ENCODE peak calls at places on chromosome 12, in seven cellular contexts. One of them, this sample, is unnamed.

GRCh38 chr12:122190842-122191668 is 8.1 kb downstream of the LRRC43 start:
- DNase-seq in CD8-positive, alpha-beta T cell: peak
- DNase-seq in endodermal cell: peak
- DNase-seq in memory B cell: peak
- DNase-seq in iPS-NIHi11: peak
- DNase-seq in activated CD4-positive, alpha-beta T cell treated with anti-CD3 and anti-CD28 coated beads, Interleukin-2, amount 50 U/mL, for 1 hour: peak
- DNase-seq in SK-N-SH: peak
- DNase-seq in this sample: peak

GRCh38 chr12:108148521-108149074 is 19.5 kb downstream of the WSCD2 start:
- DNase-seq in iPS-NIHi11: no peak
- DNase-seq in CD8-positive, alpha-beta T cell: no peak
- DNase-seq in activated CD4-positive, alpha-beta T cell treated with anti-CD3 and anti-CD28 coated beads, Interleukin-2, amount 50 U/mL, for 1 hour: no peak
- DNase-seq in endodermal cell: no peak
- DNase-seq in memory B cell: no peak
- DNase-seq in SK-N-SH: no peak
- DNase-seq in this sample: no peak

GRCh38 chr12:54983536-54984102 is 943 bp downstream of the TESPA1 start:
- DNase-seq in activated CD4-positive, alpha-beta T cell treated with anti-CD3 and anti-CD28 coated beads, Interleukin-2, amount 50 U/mL, for 1 hour: peak
- DNase-seq in iPS-NIHi11: no peak
- DNase-seq in CD8-positive, alpha-beta T cell: no peak
- DNase-seq in memory B cell: no peak
- DNase-seq in endodermal cell: no peak
- DNase-seq in SK-N-SH: no peak
- DNase-seq in this sample: no peak

GRCh38 chr12:6376079-6376941 is 947 bp upstream of the SCNN1A start:
- DNase-seq in CD8-positive, alpha-beta T cell: no peak
- DNase-seq in endodermal cell: peak
- DNase-seq in SK-N-SH: peak
- DNase-seq in activated CD4-positive, alpha-beta T cell treated with anti-CD3 and anti-CD28 coated beads, Interleukin-2, amount 50 U/mL, for 1 hour: no peak
- DNase-seq in iPS-NIHi11: peak
- DNase-seq in memory B cell: no peak
- DNase-seq in this sample: peak

GRCh38 chr12:916240-916639 is 33.3 kb downstream of the RAD52 start:
- DNase-seq in memory B cell: peak
- DNase-seq in CD8-positive, alpha-beta T cell: no peak
- DNase-seq in iPS-NIHi11: no peak
- DNase-seq in activated CD4-positive, alpha-beta T cell treated with anti-CD3 and anti-CD28 coated beads, Interleukin-2, amount 50 U/mL, for 1 hour: peak
- DNase-seq in SK-N-SH: no peak
- DNase-seq in endodermal cell: peak
- DNase-seq in this sample: no peak

GRCh38 chr12:120710805-120711296 is 593 bp downstream of the UNC119B start:
- DNase-seq in SK-N-SH: peak
- DNase-seq in memory B cell: peak
- DNase-seq in endodermal cell: peak
- DNase-seq in CD8-positive, alpha-beta T cell: peak
- DNase-seq in iPS-NIHi11: peak
- DNase-seq in activated CD4-positive, alpha-beta T cell treated with anti-CD3 and anti-CD28 coated beads, Interleukin-2, amount 50 U/mL, for 1 hour: peak
- DNase-seq in this sample: peak

GRCh38 chr12:68832504-68832867 is 24.5 kb downstream of the MDM2 start:
- DNase-seq in memory B cell: no peak
- DNase-seq in iPS-NIHi11: no peak
- DNase-seq in SK-N-SH: no peak
- DNase-seq in activated CD4-positive, alpha-beta T cell treated with anti-CD3 and anti-CD28 coated beads, Interleukin-2, amount 50 U/mL, for 1 hour: no peak
- DNase-seq in CD8-positive, alpha-beta T cell: no peak
- DNase-seq in endodermal cell: no peak
- DNase-seq in this sample: no peak

GRCh38 chr12:112979281-112979680 is 962 bp downstream of the OAS2 start:
- DNase-seq in activated CD4-positive, alpha-beta T cell treated with anti-CD3 and anti-CD28 coated beads, Interleukin-2, amount 50 U/mL, for 1 hour: peak
- DNase-seq in endodermal cell: no peak
- DNase-seq in CD8-positive, alpha-beta T cell: peak
- DNase-seq in memory B cell: peak
- DNase-seq in iPS-NIHi11: no peak
- DNase-seq in SK-N-SH: no peak
- DNase-seq in this sample: peak

GRCh38 chr12:27608890-27609289 is 84.9 kb downstream of the PPFIBP1 start:
- DNase-seq in activated CD4-positive, alpha-beta T cell treated with anti-CD3 and anti-CD28 coated beads, Interleukin-2, amount 50 U/mL, for 1 hour: no peak
- DNase-seq in SK-N-SH: no peak
- DNase-seq in iPS-NIHi11: no peak
- DNase-seq in CD8-positive, alpha-beta T cell: no peak
- DNase-seq in endodermal cell: no peak
- DNase-seq in memory B cell: no peak
- DNase-seq in this sample: no peak

GRCh38 chr12:52045794-52046199 is 5.4 kb upstream of the NR4A1 start:
- DNase-seq in SK-N-SH: no peak
- DNase-seq in iPS-NIHi11: no peak
- DNase-seq in CD8-positive, alpha-beta T cell: no peak
- DNase-seq in memory B cell: no peak
- DNase-seq in activated CD4-positive, alpha-beta T cell treated with anti-CD3 and anti-CD28 coated beads, Interleukin-2, amount 50 U/mL, for 1 hour: no peak
- DNase-seq in endodermal cell: no peak
- DNase-seq in this sample: no peak

GRCh38 chr12:47590771-47591368 is 115.0 kb downstream of the RPAP3 start:
- DNase-seq in SK-N-SH: no peak
- DNase-seq in endodermal cell: no peak
- DNase-seq in memory B cell: no peak
- DNase-seq in iPS-NIHi11: peak
- DNase-seq in CD8-positive, alpha-beta T cell: no peak
- DNase-seq in activated CD4-positive, alpha-beta T cell treated with anti-CD3 and anti-CD28 coated beads, Interleukin-2, amount 50 U/mL, for 1 hour: no peak
- DNase-seq in this sample: no peak

GRCh38 chr12:92977326-92977725 is 48.2 kb upstream of the EEA1 start:
- DNase-seq in iPS-NIHi11: no peak
- DNase-seq in SK-N-SH: no peak
- DNase-seq in activated CD4-positive, alpha-beta T cell treated with anti-CD3 and anti-CD28 coated beads, Interleukin-2, amount 50 U/mL, for 1 hour: no peak
- DNase-seq in CD8-positive, alpha-beta T cell: no peak
- DNase-seq in endodermal cell: no peak
- DNase-seq in memory B cell: no peak
- DNase-seq in this sample: no peak

GRCh38 chr12:55699471-55700055 is 8.1 kb downstream of the ITGA7 start:
- DNase-seq in SK-N-SH: no peak
- DNase-seq in CD8-positive, alpha-beta T cell: no peak
- DNase-seq in memory B cell: no peak
- DNase-seq in iPS-NIHi11: no peak
- DNase-seq in activated CD4-positive, alpha-beta T cell treated with anti-CD3 and anti-CD28 coated beads, Interleukin-2, amount 50 U/mL, for 1 hour: no peak
- DNase-seq in endodermal cell: no peak
- DNase-seq in this sample: no peak

GRCh38 chr12:6582196-6582595 is 14.1 kb upstream of the NOP2 start:
- DNase-seq in memory B cell: no peak
- DNase-seq in endodermal cell: peak
- DNase-seq in CD8-positive, alpha-beta T cell: no peak
- DNase-seq in activated CD4-positive, alpha-beta T cell treated with anti-CD3 and anti-CD28 coated beads, Interleukin-2, amount 50 U/mL, for 1 hour: no peak
- DNase-seq in iPS-NIHi11: peak
- DNase-seq in SK-N-SH: peak
- DNase-seq in this sample: no peak

GRCh38 chr12:85273411-85274075 is 6.5 kb upstream of the ALX1 start:
- DNase-seq in activated CD4-positive, alpha-beta T cell treated with anti-CD3 and anti-CD28 coated beads, Interleukin-2, amount 50 U/mL, for 1 hour: no peak
- DNase-seq in iPS-NIHi11: peak
- DNase-seq in SK-N-SH: no peak
- DNase-seq in CD8-positive, alpha-beta T cell: no peak
- DNase-seq in memory B cell: no peak
- DNase-seq in endodermal cell: peak
- DNase-seq in this sample: no peak

GRCh38 chr12:107390414-107390813 is 295.2 kb upstream of the PWP1 start:
- DNase-seq in endodermal cell: no peak
- DNase-seq in SK-N-SH: no peak
- DNase-seq in memory B cell: no peak
- DNase-seq in CD8-positive, alpha-beta T cell: no peak
- DNase-seq in activated CD4-positive, alpha-beta T cell treated with anti-CD3 and anti-CD28 coated beads, Interleukin-2, amount 50 U/mL, for 1 hour: no peak
- DNase-seq in iPS-NIHi11: no peak
- DNase-seq in this sample: no peak

GRCh38 chr12:31999692-32000091 is 40.5 kb downstream of the RESF1 start:
- DNase-seq in CD8-positive, alpha-beta T cell: no peak
- DNase-seq in SK-N-SH: no peak
- DNase-seq in activated CD4-positive, alpha-beta T cell treated with anti-CD3 and anti-CD28 coated beads, Interleukin-2, amount 50 U/mL, for 1 hour: no peak
- DNase-seq in iPS-NIHi11: no peak
- DNase-seq in endodermal cell: no peak
- DNase-seq in memory B cell: no peak
- DNase-seq in this sample: no peak

GRCh38 chr12:60539592-60539991 is 943.8 kb downstream of the SLC16A7 start:
- DNase-seq in iPS-NIHi11: no peak
- DNase-seq in memory B cell: no peak
- DNase-seq in CD8-positive, alpha-beta T cell: no peak
- DNase-seq in activated CD4-positive, alpha-beta T cell treated with anti-CD3 and anti-CD28 coated beads, Interleukin-2, amount 50 U/mL, for 1 hour: no peak
- DNase-seq in SK-N-SH: no peak
- DNase-seq in endodermal cell: no peak
- DNase-seq in this sample: no peak

GRCh38 chr12:55736780-55737580 is 5.9 kb upstream of the GDF11 start:
- DNase-seq in iPS-NIHi11: peak
- DNase-seq in memory B cell: peak
- DNase-seq in SK-N-SH: peak
- DNase-seq in activated CD4-positive, alpha-beta T cell treated with anti-CD3 and anti-CD28 coated beads, Interleukin-2, amount 50 U/mL, for 1 hour: peak
- DNase-seq in endodermal cell: peak
- DNase-seq in CD8-positive, alpha-beta T cell: peak
- DNase-seq in this sample: peak

GRCh38 chr12:89346741-89347324 is 5.5 kb downstream of the DUSP6 start:
- DNase-seq in endodermal cell: peak
- DNase-seq in SK-N-SH: no peak
- DNase-seq in iPS-NIHi11: no peak
- DNase-seq in CD8-positive, alpha-beta T cell: no peak
- DNase-seq in activated CD4-positive, alpha-beta T cell treated with anti-CD3 and anti-CD28 coated beads, Interleukin-2, amount 50 U/mL, for 1 hour: no peak
- DNase-seq in memory B cell: no peak
- DNase-seq in this sample: peak

GRCh38 chr12:123748661-123749060 is 13.4 kb upstream of the DNAH10 start:
- DNase-seq in activated CD4-positive, alpha-beta T cell treated with anti-CD3 and anti-CD28 coated beads, Interleukin-2, amount 50 U/mL, for 1 hour: no peak
- DNase-seq in memory B cell: no peak
- DNase-seq in iPS-NIHi11: no peak
- DNase-seq in SK-N-SH: no peak
- DNase-seq in endodermal cell: no peak
- DNase-seq in CD8-positive, alpha-beta T cell: no peak
- DNase-seq in this sample: peak

GRCh38 chr12:26121841-26122680 is 2.8 kb downstream of the BHLHE41 start:
- DNase-seq in endodermal cell: peak
- DNase-seq in activated CD4-positive, alpha-beta T cell treated with anti-CD3 and anti-CD28 coated beads, Interleukin-2, amount 50 U/mL, for 1 hour: peak
- DNase-seq in memory B cell: peak
- DNase-seq in SK-N-SH: peak
- DNase-seq in iPS-NIHi11: peak
- DNase-seq in CD8-positive, alpha-beta T cell: no peak
- DNase-seq in this sample: no peak

GRCh38 chr12:857611-858010 is 91.9 kb downstream of the RAD52 start:
- DNase-seq in iPS-NIHi11: no peak
- DNase-seq in SK-N-SH: no peak
- DNase-seq in activated CD4-positive, alpha-beta T cell treated with anti-CD3 and anti-CD28 coated beads, Interleukin-2, amount 50 U/mL, for 1 hour: no peak
- DNase-seq in CD8-positive, alpha-beta T cell: no peak
- DNase-seq in memory B cell: no peak
- DNase-seq in endodermal cell: no peak
- DNase-seq in this sample: peak

GRCh38 chr12:58919271-58920101 is 818 bp downstream of the LRIG3 start:
- DNase-seq in memory B cell: no peak
- DNase-seq in iPS-NIHi11: peak
- DNase-seq in SK-N-SH: no peak
- DNase-seq in activated CD4-positive, alpha-beta T cell treated with anti-CD3 and anti-CD28 coated beads, Interleukin-2, amount 50 U/mL, for 1 hour: no peak
- DNase-seq in CD8-positive, alpha-beta T cell: no peak
- DNase-seq in endodermal cell: peak
- DNase-seq in this sample: peak

GRCh38 chr12:112906712-112907414 is at the start of gene OAS1:
- DNase-seq in SK-N-SH: peak
- DNase-seq in iPS-NIHi11: peak
- DNase-seq in memory B cell: peak
- DNase-seq in endodermal cell: no peak
- DNase-seq in CD8-positive, alpha-beta T cell: peak
- DNase-seq in activated CD4-positive, alpha-beta T cell treated with anti-CD3 and anti-CD28 coated beads, Interleukin-2, amount 50 U/mL, for 1 hour: no peak
- DNase-seq in this sample: peak

GRCh38 chr12:42588308-42588836 is 1.2 kb downstream of the PRICKLE1 start:
- DNase-seq in endodermal cell: no peak
- DNase-seq in activated CD4-positive, alpha-beta T cell treated with anti-CD3 and anti-CD28 coated beads, Interleukin-2, amount 50 U/mL, for 1 hour: no peak
- DNase-seq in CD8-positive, alpha-beta T cell: no peak
- DNase-seq in memory B cell: no peak
- DNase-seq in SK-N-SH: no peak
- DNase-seq in iPS-NIHi11: no peak
- DNase-seq in this sample: no peak

GRCh38 chr12:98754095-98754494 is 109.0 kb downstream of the APAF1 start:
- DNase-seq in CD8-positive, alpha-beta T cell: no peak
- DNase-seq in SK-N-SH: no peak
- DNase-seq in iPS-NIHi11: no peak
- DNase-seq in memory B cell: no peak
- DNase-seq in endodermal cell: no peak
- DNase-seq in activated CD4-positive, alpha-beta T cell treated with anti-CD3 and anti-CD28 coated beads, Interleukin-2, amount 50 U/mL, for 1 hour: no peak
- DNase-seq in this sample: peak

GRCh38 chr12:4197922-4198763 is 75.4 kb upstream of the CCND2 start:
- DNase-seq in memory B cell: no peak
- DNase-seq in CD8-positive, alpha-beta T cell: no peak
- DNase-seq in SK-N-SH: no peak
- DNase-seq in endodermal cell: no peak
- DNase-seq in activated CD4-positive, alpha-beta T cell treated with anti-CD3 and anti-CD28 coated beads, Interleukin-2, amount 50 U/mL, for 1 hour: no peak
- DNase-seq in iPS-NIHi11: no peak
- DNase-seq in this sample: no peak

GRCh38 chr12:93970892-93971688 is 177.3 kb upstream of the PLXNC1 start:
- DNase-seq in memory B cell: no peak
- DNase-seq in activated CD4-positive, alpha-beta T cell treated with anti-CD3 and anti-CD28 coated beads, Interleukin-2, amount 50 U/mL, for 1 hour: no peak
- DNase-seq in iPS-NIHi11: no peak
- DNase-seq in endodermal cell: no peak
- DNase-seq in SK-N-SH: peak
- DNase-seq in CD8-positive, alpha-beta T cell: no peak
- DNase-seq in this sample: no peak

GRCh38 chr12:88182431-88182830 is 40.3 kb downstream of the TMTC3 start:
- DNase-seq in SK-N-SH: no peak
- DNase-seq in activated CD4-positive, alpha-beta T cell treated with anti-CD3 and anti-CD28 coated beads, Interleukin-2, amount 50 U/mL, for 1 hour: no peak
- DNase-seq in CD8-positive, alpha-beta T cell: no peak
- DNase-seq in endodermal cell: no peak
- DNase-seq in iPS-NIHi11: no peak
- DNase-seq in memory B cell: no peak
- DNase-seq in this sample: no peak

GRCh38 chr12:20237091-20237490 is 131.2 kb upstream of the PDE3A start:
- DNase-seq in SK-N-SH: no peak
- DNase-seq in activated CD4-positive, alpha-beta T cell treated with anti-CD3 and anti-CD28 coated beads, Interleukin-2, amount 50 U/mL, for 1 hour: no peak
- DNase-seq in memory B cell: no peak
- DNase-seq in CD8-positive, alpha-beta T cell: no peak
- DNase-seq in iPS-NIHi11: no peak
- DNase-seq in endodermal cell: no peak
- DNase-seq in this sample: no peak

GRCh38 chr12:24901975-24902461 is 46.9 kb downstream of the BCAT1 start:
- DNase-seq in iPS-NIHi11: peak
- DNase-seq in memory B cell: no peak
- DNase-seq in CD8-positive, alpha-beta T cell: no peak
- DNase-seq in SK-N-SH: no peak
- DNase-seq in endodermal cell: peak
- DNase-seq in activated CD4-positive, alpha-beta T cell treated with anti-CD3 and anti-CD28 coated beads, Interleukin-2, amount 50 U/mL, for 1 hour: no peak
- DNase-seq in this sample: no peak

GRCh38 chr12:47850153-47851084 is 30.7 kb upstream of the HDAC7 start:
- DNase-seq in activated CD4-positive, alpha-beta T cell treated with anti-CD3 and anti-CD28 coated beads, Interleukin-2, amount 50 U/mL, for 1 hour: no peak
- DNase-seq in CD8-positive, alpha-beta T cell: no peak
- DNase-seq in SK-N-SH: no peak
- DNase-seq in endodermal cell: peak
- DNase-seq in iPS-NIHi11: no peak
- DNase-seq in memory B cell: no peak
- DNase-seq in this sample: no peak